ENCODE peak calls at places on chromosomes 11 and 22, in seven cellular contexts. One of them, this sample, is unnamed.

GRCh38 chr11:129234978-129235377 is 42.9 kb upstream of the ARHGAP32 start:
- ATAC-seq in lower lobe of right lung: no peak
- ATAC-seq in CD8-positive, alpha-beta T cell: no peak
- ATAC-seq in Right ventricle myocardium superior: no peak
- ATAC-seq in T-cell: no peak
- ATAC-seq in HCT116: no peak
- ATAC-seq in SK-N-SH treated with all-trans-retinoic acid at 6 μM for 48 hours: no peak
- ATAC-seq in this sample: no peak

GRCh38 chr22:40611606-40612005 is 24.9 kb downstream of the MRTFA start:
- ATAC-seq in lower lobe of right lung: no peak
- ATAC-seq in CD8-positive, alpha-beta T cell: no peak
- ATAC-seq in Right ventricle myocardium superior: no peak
- ATAC-seq in T-cell: no peak
- ATAC-seq in HCT116: no peak
- ATAC-seq in SK-N-SH treated with all-trans-retinoic acid at 6 μM for 48 hours: peak
- ATAC-seq in this sample: no peak

GRCh38 chr22:30433227-30433626 is 7.7 kb downstream of the MTFP1 start:
- ATAC-seq in lower lobe of right lung: no peak
- ATAC-seq in CD8-positive, alpha-beta T cell: no peak
- ATAC-seq in Right ventricle myocardium superior: no peak
- ATAC-seq in T-cell: no peak
- ATAC-seq in HCT116: no peak
- ATAC-seq in SK-N-SH treated with all-trans-retinoic acid at 6 μM for 48 hours: no peak
- ATAC-seq in this sample: no peak

GRCh38 chr11:116424615-116425261 is 348.0 kb downstream of the BUD13 start:
- ATAC-seq in lower lobe of right lung: no peak
- ATAC-seq in CD8-positive, alpha-beta T cell: no peak
- ATAC-seq in Right ventricle myocardium superior: no peak
- ATAC-seq in T-cell: no peak
- ATAC-seq in HCT116: no peak
- ATAC-seq in SK-N-SH treated with all-trans-retinoic acid at 6 μM for 48 hours: no peak
- ATAC-seq in this sample: no peak

GRCh38 chr11:103935219-103935618 is 101.2 kb upstream of the DDI1 start:
- ATAC-seq in lower lobe of right lung: no peak
- ATAC-seq in CD8-positive, alpha-beta T cell: no peak
- ATAC-seq in Right ventricle myocardium superior: no peak
- ATAC-seq in T-cell: no peak
- ATAC-seq in HCT116: no peak
- ATAC-seq in SK-N-SH treated with all-trans-retinoic acid at 6 μM for 48 hours: peak
- ATAC-seq in this sample: no peak

GRCh38 chr11:19519912-19520641 is 192.6 kb upstream of the NAV2 start:
- ATAC-seq in lower lobe of right lung: no peak
- ATAC-seq in CD8-positive, alpha-beta T cell: no peak
- ATAC-seq in Right ventricle myocardium superior: no peak
- ATAC-seq in T-cell: no peak
- ATAC-seq in HCT116: no peak
- ATAC-seq in SK-N-SH treated with all-trans-retinoic acid at 6 μM for 48 hours: no peak
- ATAC-seq in this sample: no peak

GRCh38 chr11:69215784-69216415 is 60.2 kb downstream of the SMIM38 start:
- ATAC-seq in lower lobe of right lung: no peak
- ATAC-seq in CD8-positive, alpha-beta T cell: no peak
- ATAC-seq in Right ventricle myocardium superior: no peak
- ATAC-seq in T-cell: no peak
- ATAC-seq in HCT116: peak
- ATAC-seq in SK-N-SH treated with all-trans-retinoic acid at 6 μM for 48 hours: no peak
- ATAC-seq in this sample: peak

GRCh38 chr11:1727088-1727690 is 23.2 kb downstream of the IFITM10 start:
- ATAC-seq in lower lobe of right lung: no peak
- ATAC-seq in CD8-positive, alpha-beta T cell: no peak
- ATAC-seq in Right ventricle myocardium superior: no peak
- ATAC-seq in T-cell: no peak
- ATAC-seq in HCT116: no peak
- ATAC-seq in SK-N-SH treated with all-trans-retinoic acid at 6 μM for 48 hours: no peak
- ATAC-seq in this sample: no peak

GRCh38 chr11:30281476-30282288 is 41.2 kb upstream of the ARL14EP start:
- ATAC-seq in lower lobe of right lung: peak
- ATAC-seq in CD8-positive, alpha-beta T cell: no peak
- ATAC-seq in Right ventricle myocardium superior: no peak
- ATAC-seq in T-cell: peak
- ATAC-seq in HCT116: no peak
- ATAC-seq in SK-N-SH treated with all-trans-retinoic acid at 6 μM for 48 hours: no peak
- ATAC-seq in this sample: peak

This sample was measured in esophagus mucosa.